ENCODE peak calls at places on chromosome 17, in four cellular contexts. G, L, C and D are unnamed samples.

GRCh38 chr17:49880291-49881053 is 32.6 kb upstream of the TAC4 start:
- DNase-seq in G (peak), L (peak), C (peak), D (no peak)

GRCh38 chr17:64477849-64478248 is 19.0 kb downstream of the POLG2 start:
- DNase-seq in G (no peak), L (no peak), C (no peak), D (no peak)

GRCh38 chr17:47998044-47998443 is 27.1 kb downstream of the CDK5RAP3 start:
- DNase-seq in G (no peak), L (no peak), C (no peak), D (no peak)

GRCh38 chr17:8052256-8053252 is 13.7 kb downstream of the ALOX15B start:
- DNase-seq in G (no peak), L (no peak), C (no peak), D (peak)

GRCh38 chr17:36880506-36880905 is 56.8 kb upstream of the LHX1 start:
- DNase-seq in G (no peak), L (no peak), C (no peak), D (no peak)

GRCh38 chr17:57424777-57425188 is 168.5 kb downstream of the MSI2 start:
- DNase-seq in G (no peak), L (no peak), C (no peak), D (no peak)

GRCh38 chr17:71764507-71764906 is 356.3 kb upstream of the SOX9 start:
- DNase-seq in G (no peak), L (no peak), C (no peak), D (no peak)

GRCh38 chr17:31856750-31857149 is 2.3 kb downstream of the COPRS start:
- DNase-seq in G (no peak), L (no peak), C (no peak), D (no peak)

GRCh38 chr17:11241611-11242226 is 706 bp downstream of the SHISA6 start:
- DNase-seq in G (peak), L (no peak), C (no peak), D (no peak)

GRCh38 chr17:13490906-13491502 is 110.7 kb downstream of the HS3ST3A1 start:
- DNase-seq in G (no peak), L (no peak), C (no peak), D (no peak)

GRCh38 chr17:876272-876671 is 94.1 kb downstream of the MRM3 start:
- DNase-seq in G (no peak), L (no peak), C (no peak), D (no peak)

GRCh38 chr17:11006530-11006929 is 168.6 kb upstream of the PIRT start:
- DNase-seq in G (no peak), L (no peak), C (no peak), D (no peak)

GRCh38 chr17:41009301-41009760 is 403 bp upstream of the KRTAP3-1 start:
- DNase-seq in G (no peak), L (no peak), C (no peak), D (no peak)

GRCh38 chr17:49365667-49366066 is 3.6 kb upstream of the ZNF652 start:
- DNase-seq in G (no peak), L (no peak), C (no peak), D (no peak)

GRCh38 chr17:57354669-57355068 is 98.3 kb downstream of the MSI2 start:
- DNase-seq in G (no peak), L (no peak), C (no peak), D (no peak)

GRCh38 chr17:72342582-72343527 is 222.0 kb downstream of the SOX9 start:
- DNase-seq in G (peak), L (peak), C (no peak), D (no peak)

GRCh38 chr17:57895382-57896060 is 45.7 kb upstream of the MRPS23 start:
- DNase-seq in G (no peak), L (no peak), C (no peak), D (no peak)

GRCh38 chr17:27283057-27283456 is 10.9 kb upstream of the WSB1 start:
- DNase-seq in G (no peak), L (no peak), C (no peak), D (no peak)

GRCh38 chr17:33651631-33652030 is 358.5 kb upstream of the ASIC2 start:
- DNase-seq in G (no peak), L (no peak), C (no peak), D (no peak)

GRCh38 chr17:73347355-73347754 is 35.6 kb upstream of the CDC42EP4 start:
- DNase-seq in G (no peak), L (no peak), C (no peak), D (no peak)

GRCh38 chr17:9729034-9729650 is 62.2 kb downstream of the DHRS7C start:
- DNase-seq in G (no peak), L (peak), C (peak), D (no peak)

GRCh38 chr17:3732171-3732570 is 8.5 kb downstream of the HASPIN start:
- DNase-seq in G (peak), L (no peak), C (no peak), D (no peak)

GRCh38 chr17:35313875-35314409 is 59.5 kb downstream of the SLFN11 start:
- DNase-seq in G (peak), L (no peak), C (no peak), D (no peak)

GRCh38 chr17:74351552-74352210 is 10.0 kb downstream of the BTBD17 start:
- DNase-seq in G (no peak), L (no peak), C (no peak), D (no peak)

GRCh38 chr17:65797809-65798208 is 236.4 kb upstream of the AXIN2 start:
- DNase-seq in G (no peak), L (no peak), C (no peak), D (no peak)

GRCh38 chr17:2897605-2898004 is 101.4 kb downstream of the RAP1GAP2 start:
- DNase-seq in G (no peak), L (no peak), C (no peak), D (no peak)

GRCh38 chr17:58965221-58965620 is 141.5 kb downstream of the TRIM37 start:
- DNase-seq in G (no peak), L (peak), C (no peak), D (no peak)

GRCh38 chr17:80124351-80124981 is 22.5 kb downstream of the EIF4A3 start:
- DNase-seq in G (no peak), L (peak), C (no peak), D (no peak)

GRCh38 chr17:15418781-15419180 is 48.6 kb downstream of the CDRT4 start:
- DNase-seq in G (no peak), L (no peak), C (no peak), D (no peak)

GRCh38 chr17:82674656-82675475 is 23.6 kb downstream of the RAB40B start:
- DNase-seq in G (no peak), L (no peak), C (no peak), D (peak)

GRCh38 chr17:1112875-1113274 is 66.9 kb downstream of the ABR start:
- DNase-seq in G (no peak), L (no peak), C (no peak), D (no peak)

GRCh38 chr17:2071024-2071385 is 16.1 kb downstream of the HIC1 start:
- DNase-seq in G (no peak), L (no peak), C (no peak), D (no peak)

GRCh38 chr17:54967621-54968258 is 714 bp downstream of the COX11 start:
- DNase-seq in G (no peak), L (peak), C (no peak), D (no peak)

GRCh38 chr17:45231481-45232116 is 9.9 kb downstream of the FMNL1 start:
- DNase-seq in G (no peak), L (no peak), C (no peak), D (peak)
- TF ChIP-seq CTCF in G (no peak), L (no peak), C (peak), D (peak)

GRCh38 chr17:38733315-38734234 is 3.4 kb downstream of the CISD3 start:
- DNase-seq in G (no peak), L (no peak), C (no peak), D (no peak)
- TF ChIP-seq CTCF in G (peak), L (no peak), C (no peak), D (peak)

GRCh38 chr17:18119166-18119745 is 10.7 kb downstream of the MYO15A start:
- DNase-seq in G (no peak), L (no peak), C (no peak), D (no peak)

GRCh38 chr17:18116078-18116477 is 7.5 kb downstream of the MYO15A start:
- DNase-seq in G (no peak), L (no peak), C (no peak), D (no peak)

GRCh38 chr17:18117974-18118632 is 9.5 kb downstream of the MYO15A start:
- DNase-seq in G (no peak), L (no peak), C (no peak), D (no peak)

GRCh38 chr17:18118633-18118975 is 10.0 kb downstream of the MYO15A start:
- DNase-seq in G (no peak), L (no peak), C (no peak), D (no peak)

DNA sequence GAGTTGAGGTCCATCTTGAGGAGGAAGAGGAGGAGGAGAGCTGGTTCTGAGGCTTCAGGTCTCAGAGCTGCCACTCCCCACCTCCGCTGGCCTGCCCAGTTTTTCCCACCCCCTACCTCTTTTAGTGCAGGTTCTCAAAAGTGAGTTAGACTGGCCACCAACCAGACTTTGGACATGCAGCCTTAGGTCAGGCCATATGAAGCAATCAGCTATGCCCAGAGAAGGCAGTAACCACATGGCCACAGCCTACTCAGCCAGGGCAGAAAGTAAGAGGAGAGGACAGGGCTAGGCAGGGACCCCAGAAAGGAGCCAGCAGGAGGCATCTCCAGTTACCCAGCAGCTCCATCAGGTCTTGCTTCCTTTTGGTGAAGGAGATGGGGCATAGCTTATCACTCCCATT is 9.0 kb downstream of the MYO15A start:
- DNase-seq in G (no peak), L (no peak), C (no peak), D (no peak)
- TF ChIP-seq CTCF in G (no peak), L (no peak), C (no peak), D (no peak)

GRCh38 chr17:81295031-81295677 is at the start of gene SLC38A10:
- DNase-seq in G (peak), L (peak), C (peak), D (peak)
- TF ChIP-seq CTCF in G (no peak), L (no peak), C (no peak), D (no peak)

DNA sequence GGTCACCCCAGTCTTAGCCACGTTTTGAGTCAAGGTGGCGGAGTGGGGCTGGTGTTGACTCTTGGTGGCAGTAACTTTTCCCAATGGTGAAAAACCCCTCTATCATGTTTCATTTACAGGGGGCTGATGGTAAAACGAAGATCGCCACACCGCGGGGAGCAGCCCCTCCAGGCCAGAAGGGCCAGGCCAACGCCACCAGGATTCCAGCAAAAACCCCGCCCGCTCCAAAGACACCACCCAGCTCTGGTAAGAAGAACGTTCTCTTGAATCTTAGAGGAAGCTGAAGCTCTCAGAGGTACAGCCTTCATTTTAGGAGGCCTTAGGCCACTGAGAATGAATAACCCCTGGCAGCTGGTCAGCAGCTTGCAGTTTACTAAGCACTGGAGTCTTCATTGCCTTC is 7.7 kb upstream of the STH start:
- DNase-seq in G (peak), L (no peak), C (no peak), D (no peak)
- TF ChIP-seq CTCF in G (no peak), L (no peak), C (no peak), D (no peak)